ENCODE peak calls at places on chromosomes 16 and 17, in four cellular contexts. One of them, this sample, is unnamed.

GRCh38 chr16:13936596-13937081 is 16.7 kb downstream of the ERCC4 start:
- DNase-seq in OCI-LY7: no peak
- DNase-seq in fibroblast of lung: peak
- DNase-seq in mucosa of descending colon: no peak
- DNase-seq in this sample: peak

GRCh38 chr17:78318843-78319242 is 41.0 kb downstream of the SOCS3 start:
- DNase-seq in OCI-LY7: no peak
- DNase-seq in fibroblast of lung: no peak
- DNase-seq in mucosa of descending colon: no peak
- DNase-seq in this sample: no peak

GRCh38 chr17:69098635-69099034 is 37.9 kb upstream of the ABCA9 start:
- DNase-seq in OCI-LY7: no peak
- DNase-seq in fibroblast of lung: no peak
- DNase-seq in mucosa of descending colon: no peak
- DNase-seq in this sample: no peak

GRCh38 chr16:30997887-30998711 is 12.3 kb downstream of the STX1B start:
- DNase-seq in OCI-LY7: no peak
- DNase-seq in fibroblast of lung: peak
- DNase-seq in mucosa of descending colon: no peak
- DNase-seq in this sample: peak

GRCh38 chr17:82972836-82973372 is 106.5 kb upstream of the METRNL start:
- DNase-seq in OCI-LY7: no peak
- DNase-seq in fibroblast of lung: no peak
- DNase-seq in mucosa of descending colon: no peak
- DNase-seq in this sample: no peak

GRCh38 chr17:7674934-7675333 is 12.4 kb downstream of the TP53 start:
- DNase-seq in OCI-LY7: no peak
- DNase-seq in fibroblast of lung: no peak
- DNase-seq in mucosa of descending colon: no peak
- DNase-seq in this sample: no peak

GRCh38 chr16:24070851-24071250 is 185.3 kb upstream of the CACNG3 start:
- DNase-seq in OCI-LY7: peak
- DNase-seq in fibroblast of lung: peak
- DNase-seq in mucosa of descending colon: no peak
- DNase-seq in this sample: peak

GRCh38 chr16:14050297-14051027 is 20.7 kb upstream of the MRTFB start:
- DNase-seq in OCI-LY7: no peak
- DNase-seq in fibroblast of lung: peak
- DNase-seq in mucosa of descending colon: no peak
- DNase-seq in this sample: no peak

GRCh38 chr16:74724820-74725549 is 24.3 kb upstream of the MLKL start:
- DNase-seq in OCI-LY7: no peak
- DNase-seq in fibroblast of lung: peak
- DNase-seq in mucosa of descending colon: no peak
- DNase-seq in this sample: peak

GRCh38 chr16:65223335-65223734 is 101.5 kb upstream of the CDH11 start:
- DNase-seq in OCI-LY7: no peak
- DNase-seq in fibroblast of lung: no peak
- DNase-seq in mucosa of descending colon: no peak
- DNase-seq in this sample: no peak

GRCh38 chr16:30761427-30761927 is 385 bp downstream of the CFAP119 start:
- DNase-seq in OCI-LY7: peak
- DNase-seq in fibroblast of lung: peak
- DNase-seq in mucosa of descending colon: peak
- DNase-seq in this sample: peak

GRCh38 chr16:1613240-1613639 is 1.1 kb downstream of the CRAMP1 start:
- DNase-seq in OCI-LY7: peak
- DNase-seq in fibroblast of lung: no peak
- DNase-seq in mucosa of descending colon: no peak
- DNase-seq in this sample: peak

GRCh38 chr16:12162586-12162985 is 186.1 kb downstream of the SNX29 start:
- DNase-seq in OCI-LY7: no peak
- DNase-seq in fibroblast of lung: no peak
- DNase-seq in mucosa of descending colon: no peak
- DNase-seq in this sample: no peak

GRCh38 chr16:89092013-89092412 is 1.6 kb upstream of the ACSF3 start:
- DNase-seq in OCI-LY7: no peak
- DNase-seq in fibroblast of lung: no peak
- DNase-seq in mucosa of descending colon: peak
- DNase-seq in this sample: no peak

GRCh38 chr16:85870159-85870558 is 28.8 kb upstream of the IRF8 start:
- DNase-seq in OCI-LY7: no peak
- DNase-seq in fibroblast of lung: no peak
- DNase-seq in mucosa of descending colon: no peak
- DNase-seq in this sample: no peak

GRCh38 chr17:49875690-49876089 is 27.8 kb upstream of the TAC4 start:
- DNase-seq in OCI-LY7: no peak
- DNase-seq in fibroblast of lung: no peak
- DNase-seq in mucosa of descending colon: peak
- DNase-seq in this sample: no peak

GRCh38 chr16:70646260-70647241 is at the start of gene IL34:
- DNase-seq in OCI-LY7: no peak
- DNase-seq in fibroblast of lung: peak
- DNase-seq in mucosa of descending colon: no peak
- DNase-seq in this sample: no peak

GRCh38 chr17:27530791-27531391 is 74.6 kb downstream of the KSR1 start:
- DNase-seq in OCI-LY7: no peak
- DNase-seq in fibroblast of lung: peak
- DNase-seq in mucosa of descending colon: no peak
- DNase-seq in this sample: peak

GRCh38 chr17:27531469-27531948 is 75.3 kb downstream of the KSR1 start:
- DNase-seq in OCI-LY7: no peak
- DNase-seq in fibroblast of lung: no peak
- DNase-seq in mucosa of descending colon: no peak
- DNase-seq in this sample: no peak

GRCh38 chr17:27532269-27533067 is 76.2 kb downstream of the KSR1 start:
- DNase-seq in OCI-LY7: no peak
- DNase-seq in fibroblast of lung: no peak
- DNase-seq in mucosa of descending colon: peak
- DNase-seq in this sample: peak

GRCh38 chr17:27526603-27527002 is 70.4 kb downstream of the KSR1 start:
- DNase-seq in OCI-LY7: no peak
- DNase-seq in fibroblast of lung: peak
- DNase-seq in mucosa of descending colon: no peak
- DNase-seq in this sample: no peak

GRCh38 chr17:27529230-27529796 is 73.1 kb downstream of the KSR1 start:
- DNase-seq in OCI-LY7: peak
- DNase-seq in fibroblast of lung: peak
- DNase-seq in mucosa of descending colon: no peak
- DNase-seq in this sample: peak
- TF ChIP-seq CTCF in OCI-LY7: peak
- TF ChIP-seq CTCF in fibroblast of lung: no peak
- TF ChIP-seq CTCF in mucosa of descending colon: no peak
- TF ChIP-seq CTCF in this sample: no peak

GRCh38 chr16:68368602-68368944 is 57.8 kb downstream of the PRMT7 start:
- DNase-seq in OCI-LY7: peak
- DNase-seq in fibroblast of lung: no peak
- DNase-seq in mucosa of descending colon: peak
- DNase-seq in this sample: no peak

GRCh38 chr16:68370921-68371651 is 60.3 kb downstream of the PRMT7 start:
- DNase-seq in OCI-LY7: peak
- DNase-seq in fibroblast of lung: no peak
- DNase-seq in mucosa of descending colon: peak
- DNase-seq in this sample: no peak

GRCh38 chr16:68370221-68370920 is 59.6 kb downstream of the PRMT7 start:
- DNase-seq in OCI-LY7: no peak
- DNase-seq in fibroblast of lung: no peak
- DNase-seq in mucosa of descending colon: peak
- DNase-seq in this sample: no peak

GRCh38 chr16:68369168-68369567 is 58.3 kb downstream of the PRMT7 start:
- DNase-seq in OCI-LY7: no peak
- DNase-seq in fibroblast of lung: no peak
- DNase-seq in mucosa of descending colon: peak
- DNase-seq in this sample: no peak

DNA sequence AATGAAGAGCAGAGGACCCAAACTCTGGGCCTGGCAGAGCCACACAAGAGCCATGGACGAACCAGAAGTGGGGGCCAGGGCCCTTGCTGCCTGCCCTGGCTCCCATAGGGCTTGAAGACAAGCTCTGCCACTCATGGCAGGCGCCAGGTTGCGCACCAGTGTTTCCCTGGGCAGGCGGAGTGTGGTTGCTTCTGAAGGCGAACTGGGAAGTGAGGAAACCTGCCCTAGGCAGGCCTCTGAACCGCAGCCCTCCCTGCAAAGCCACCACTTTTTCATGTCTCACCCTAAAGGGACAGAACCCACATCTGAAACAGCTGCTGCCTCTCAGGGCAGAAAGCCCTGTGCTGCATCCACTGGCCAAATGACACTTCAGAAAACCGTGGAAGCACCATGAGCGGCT is 58.9 kb downstream of the PRMT7 start:
- DNase-seq in OCI-LY7: no peak
- DNase-seq in fibroblast of lung: no peak
- DNase-seq in mucosa of descending colon: peak
- DNase-seq in this sample: no peak
- TF ChIP-seq CTCF in OCI-LY7: no peak
- TF ChIP-seq CTCF in fibroblast of lung: no peak
- TF ChIP-seq CTCF in mucosa of descending colon: no peak
- TF ChIP-seq CTCF in this sample: no peak

DNA sequence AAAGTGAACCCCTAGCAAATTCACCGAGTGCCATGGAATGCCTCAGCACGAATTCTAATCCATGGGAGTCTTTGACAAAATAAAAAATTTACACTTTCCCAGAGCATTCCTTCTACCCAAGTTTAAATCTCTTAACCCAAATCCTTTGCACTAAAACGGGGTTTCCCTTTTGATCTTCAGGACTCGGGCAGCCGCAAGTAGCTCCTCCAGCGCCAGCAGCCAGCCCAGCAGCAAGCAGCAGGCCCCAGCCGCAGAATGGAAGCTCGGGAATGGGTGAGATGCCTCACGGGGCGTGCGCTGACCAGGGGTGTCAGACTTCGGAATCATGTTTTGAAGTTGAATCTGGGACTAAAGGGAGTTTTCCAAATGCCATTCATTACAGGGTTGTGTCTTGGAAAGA is 42.4 kb downstream of the RPA1 start:
- DNase-seq in OCI-LY7: no peak
- DNase-seq in fibroblast of lung: no peak
- DNase-seq in mucosa of descending colon: no peak
- DNase-seq in this sample: no peak
- TF ChIP-seq CTCF in OCI-LY7: no peak
- TF ChIP-seq CTCF in fibroblast of lung: no peak
- TF ChIP-seq CTCF in mucosa of descending colon: no peak
- TF ChIP-seq CTCF in this sample: no peak

GRCh38 chr16:68313116-68313515 is 2.3 kb downstream of the PRMT7 start:
- DNase-seq in OCI-LY7: no peak
- DNase-seq in fibroblast of lung: no peak
- DNase-seq in mucosa of descending colon: no peak
- DNase-seq in this sample: no peak

GRCh38 chr16:68309798-68310197 is 948 bp downstream of the SLC7A6OS start:
- DNase-seq in OCI-LY7: peak
- DNase-seq in fibroblast of lung: no peak
- DNase-seq in mucosa of descending colon: no peak
- DNase-seq in this sample: no peak

GRCh38 chr16:68306633-68307032 is 4.1 kb downstream of the SLC7A6OS start:
- DNase-seq in OCI-LY7: no peak
- DNase-seq in fibroblast of lung: no peak
- DNase-seq in mucosa of descending colon: no peak
- DNase-seq in this sample: no peak

GRCh38 chr16:68311316-68311620 is 449 bp downstream of the PRMT7 start:
- DNase-seq in OCI-LY7: no peak
- DNase-seq in fibroblast of lung: peak
- DNase-seq in mucosa of descending colon: no peak
- DNase-seq in this sample: peak

DNA sequence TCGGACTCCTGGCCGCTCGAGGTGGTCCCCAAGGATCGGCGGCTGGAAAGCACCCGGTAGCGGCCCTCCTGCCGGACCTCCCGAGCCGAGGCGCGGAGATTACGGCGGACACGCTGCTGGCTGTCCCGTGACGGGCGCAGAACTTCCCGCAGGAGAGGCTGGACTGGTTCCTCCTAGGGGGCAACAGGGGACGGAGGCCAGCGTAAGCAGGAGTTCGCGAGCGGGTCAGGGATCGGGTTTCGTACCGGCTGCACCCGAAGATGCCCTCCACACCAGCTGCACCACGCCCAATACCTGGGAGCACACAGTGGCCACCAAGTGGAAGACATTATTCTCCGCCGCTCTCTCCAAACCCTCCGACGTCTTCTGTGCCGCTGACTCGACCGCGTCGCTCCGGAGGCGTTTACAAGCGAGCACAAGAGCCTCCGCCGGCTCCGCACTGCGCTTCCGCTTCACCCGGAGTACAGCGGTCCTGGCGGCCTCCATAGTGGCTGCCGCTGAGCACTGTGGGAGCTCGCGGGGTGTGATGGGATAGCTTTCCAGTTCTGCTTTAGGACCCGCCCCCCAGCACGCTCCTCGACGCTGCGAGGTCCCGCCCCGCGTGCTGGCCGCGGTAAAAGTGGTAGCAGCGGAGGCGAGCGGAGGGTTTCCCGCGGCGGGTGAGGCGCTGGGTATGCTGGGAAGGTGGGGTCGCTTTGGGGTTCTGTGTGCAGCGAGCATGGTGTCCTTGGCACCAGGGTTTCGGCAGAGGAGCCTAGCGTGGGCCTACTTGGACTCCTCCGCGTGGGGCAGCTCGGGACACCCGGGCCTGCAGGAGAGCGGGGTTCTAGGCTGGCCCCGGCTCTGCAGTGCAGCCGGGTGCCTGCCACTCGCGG is at the start of the genes PRMT7 and SLC7A6OS:
- DNase-seq in OCI-LY7: peak
- DNase-seq in fibroblast of lung: peak
- DNase-seq in mucosa of descending colon: peak
- DNase-seq in this sample: peak
- TF ChIP-seq CTCF in OCI-LY7: no peak
- TF ChIP-seq CTCF in fibroblast of lung: peak
- TF ChIP-seq CTCF in mucosa of descending colon: no peak
- TF ChIP-seq CTCF in this sample: no peak

This sample was measured in MCF 10A.